ENCODE peak calls at places on chromosomes 1 and 21, in eight cellular contexts. R is ascending aorta; C is CD8-positive, alpha-beta T cell; L is thyroid gland; P is left ventricle myocardium inferior; I is pancreas; A is uterus; G is GM23248. F is an unnamed sample.

GRCh38 chr21:35284199-35284598 is 235.1 kb upstream of the RUNX1 start:
- DNase-seq in R (no peak), C (no peak), L (no peak), P (peak; percentile 35), I (no peak), A (peak; percentile 15), G (peak; percentile 7), F (peak; percentile 74)

GRCh38 chr1:197360068-197360467 is 92.0 kb downstream of the CRB1 start:
- DNase-seq in R (no peak), C (no peak), L (no peak), P (no peak), I (no peak), A (no peak), G (peak; percentile 26), F (no peak)

GRCh38 chr21:26945916-26946315 is 21.0 kb downstream of the ADAMTS5 start:
- DNase-seq in R (no peak), C (no peak), L (peak; percentile 93), P (peak; percentile 35), I (no peak), A (peak; percentile 33), G (peak; percentile 43), F (peak; percentile 66)

GRCh38 chr1:244304156-244304555 is 147.6 kb downstream of the ADSS2 start:
- DNase-seq in R (no peak), C (no peak), L (peak; percentile 12), P (no peak), I (no peak), A (no peak), G (no peak), F (peak; percentile 87)

GRCh38 chr1:22978299-22978698 is 5.6 kb upstream of the LACTBL1 start:
- DNase-seq in R (no peak), C (no peak), L (no peak), P (no peak), I (no peak), A (no peak), G (peak; percentile 37), F (no peak)

GRCh38 chr1:230124187-230125128 is 57.4 kb downstream of the GALNT2 start:
- DNase-seq in R (no peak), C (no peak), L (peak; percentile 32), P (no peak), I (no peak), A (no peak), G (no peak), F (no peak)

GRCh38 chr1:208132287-208132882 is 111.8 kb downstream of the PLXNA2 start:
- DNase-seq in R (no peak), C (peak; percentile 67), L (peak; percentile 90), P (peak; percentile 84), I (peak; percentile 91), A (peak; percentile 76), G (peak; percentile 86), F (peak; percentile 87)

GRCh38 chr1:89540406-89540970 is 15.9 kb downstream of the LRRC8B start:
- DNase-seq in R (no peak), C (no peak), L (no peak), P (no peak), I (no peak), A (no peak), G (no peak), F (no peak)

GRCh38 chr1:2345297-2346075 is 45.9 kb downstream of the MORN1 start:
- DNase-seq in R (no peak), C (no peak), L (no peak), P (no peak), I (peak; percentile 57), A (peak; percentile 11), G (no peak), F (peak; percentile 69)

GRCh38 chr1:230140221-230141001 is 73.4 kb downstream of the GALNT2 start:
- DNase-seq in R (no peak), C (no peak), L (no peak), P (no peak), I (no peak), A (peak; percentile 31), G (peak; percentile 37), F (no peak)

GRCh38 chr1:25341746-25342145 is 3.6 kb downstream of the TMEM50A start:
- DNase-seq in R (no peak), C (no peak), L (no peak), P (no peak), I (no peak), A (no peak), G (no peak), F (no peak)

GRCh38 chr1:48688102-48688760 is 88.5 kb downstream of the BEND5 start:
- DNase-seq in R (no peak), C (no peak), L (no peak), P (no peak), I (no peak), A (no peak), G (peak; percentile 30), F (no peak)

GRCh38 chr1:203408485-203409229 is 57.7 kb upstream of the FMOD start:
- DNase-seq in R (peak; percentile 78), C (no peak), L (peak; percentile 22), P (peak; percentile 76), I (peak; percentile 39), A (peak; percentile 92), G (peak; percentile 88), F (peak; percentile 92)

GRCh38 chr1:84370831-84371394 is 27.4 kb upstream of the DNASE2B start:
- DNase-seq in R (no peak), C (no peak), L (peak; percentile 75), P (no peak), I (no peak), A (no peak), G (peak; percentile 83), F (no peak)

GRCh38 chr1:223489439-223489838 is 96.2 kb downstream of the CCDC185 start:
- DNase-seq in R (no peak), C (no peak), L (no peak), P (no peak), I (no peak), A (no peak), G (no peak), F (no peak)

GRCh38 chr1:104402178-104402577 is 652.5 kb downstream of the AMY1C start:
- DNase-seq in R (no peak), C (no peak), L (no peak), P (no peak), I (no peak), A (no peak), G (no peak), F (no peak)

DNA sequence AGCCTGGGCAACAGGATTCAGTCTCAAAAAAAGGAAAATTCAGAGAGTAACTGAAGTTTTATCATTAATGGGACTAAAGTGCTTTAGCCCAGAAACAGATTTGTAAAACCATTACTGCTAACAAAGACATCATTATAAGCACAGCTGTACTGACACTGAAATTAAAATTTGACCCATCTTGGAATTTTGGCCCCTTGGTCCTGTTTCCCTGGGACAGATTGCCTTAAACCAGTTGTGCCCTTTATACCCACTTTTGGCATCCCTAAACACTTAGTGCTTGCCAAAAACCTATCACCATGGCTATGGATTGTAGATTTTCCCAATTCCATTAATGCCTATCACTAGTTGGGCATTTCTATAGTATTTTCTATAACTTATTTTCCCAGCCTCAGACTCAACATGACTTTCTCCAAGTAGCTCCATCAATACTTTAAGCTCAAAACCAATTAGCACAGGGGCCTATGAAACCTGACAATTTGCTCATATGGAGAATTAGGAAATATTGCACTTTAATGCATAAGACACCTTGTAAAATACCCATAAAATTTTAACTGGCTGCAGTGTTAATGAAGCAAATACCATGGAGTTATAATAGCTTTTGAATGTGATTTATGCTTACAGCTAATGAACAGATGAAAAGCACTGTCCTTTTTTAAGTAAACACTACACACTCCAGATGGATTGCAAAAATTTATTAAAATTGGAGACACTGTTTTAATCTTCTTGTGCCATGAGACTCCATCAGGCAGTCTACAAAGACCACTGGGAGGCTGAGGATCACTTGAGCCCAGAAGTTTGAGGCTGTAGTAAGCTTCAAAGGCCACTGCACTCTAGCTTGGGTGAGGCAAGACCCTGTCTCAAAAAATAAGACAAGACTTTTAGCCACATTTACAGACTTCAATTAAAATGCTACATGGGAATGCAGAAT is 4.3 kb downstream of the GAS5 start:
- DNase-seq in R (no peak), C (no peak), L (no peak), P (no peak), I (no peak), A (no peak), G (no peak), F (no peak)
- H3K4me3 ChIP-seq in R (no peak overlapping the region), C (no peak overlapping the region), L (no peak overlapping the region), P (no peak overlapping the region), I (no peak overlapping the region), A (no peak overlapping the region), G (no peak overlapping the region), F (no peak overlapping the region)

GRCh38 chr1:235059221-235059620 is 69.4 kb downstream of the TOMM20 start:
- DNase-seq in R (no peak), C (no peak), L (no peak), P (no peak), I (no peak), A (no peak), G (no peak), F (peak; percentile 30)
- H3K27ac ChIP-seq in R (no peak overlapping the region), C (no peak overlapping the region), L (no peak overlapping the region), P (no peak overlapping the region), I (no peak overlapping the region), A (no peak overlapping the region), G (no peak overlapping the region), F (no peak overlapping the region)

GRCh38 chr1:155969377-155969791 is 9.0 kb downstream of the ARHGEF2 start:
- DNase-seq in R (no peak), C (no peak), L (no peak), P (no peak), I (no peak), A (no peak), G (no peak), F (no peak)
- H3K4me3 ChIP-seq in R (no peak overlapping the region), C (no peak overlapping the region), L (no peak overlapping the region), P (peak overlapping the region; percentile 41), I (no peak overlapping the region), A (no peak overlapping the region), G (no peak overlapping the region), F (no peak overlapping the region)

GRCh38 chr1:160209041-160209655 is 4.0 kb downstream of the PEA15 start:
- DNase-seq in R (no peak), C (no peak), L (no peak), P (no peak), I (no peak), A (no peak), G (no peak), F (no peak)
- H3K27ac ChIP-seq in R (peak overlapping the region; percentile 98), C (no peak overlapping the region), L (peak overlapping the region; percentile 87), P (peak overlapping the region; percentile 96), I (no peak overlapping the region), A (peak overlapping the region; percentile 5), G (peak overlapping the region; percentile 93), F (no peak overlapping the region)

DNA sequence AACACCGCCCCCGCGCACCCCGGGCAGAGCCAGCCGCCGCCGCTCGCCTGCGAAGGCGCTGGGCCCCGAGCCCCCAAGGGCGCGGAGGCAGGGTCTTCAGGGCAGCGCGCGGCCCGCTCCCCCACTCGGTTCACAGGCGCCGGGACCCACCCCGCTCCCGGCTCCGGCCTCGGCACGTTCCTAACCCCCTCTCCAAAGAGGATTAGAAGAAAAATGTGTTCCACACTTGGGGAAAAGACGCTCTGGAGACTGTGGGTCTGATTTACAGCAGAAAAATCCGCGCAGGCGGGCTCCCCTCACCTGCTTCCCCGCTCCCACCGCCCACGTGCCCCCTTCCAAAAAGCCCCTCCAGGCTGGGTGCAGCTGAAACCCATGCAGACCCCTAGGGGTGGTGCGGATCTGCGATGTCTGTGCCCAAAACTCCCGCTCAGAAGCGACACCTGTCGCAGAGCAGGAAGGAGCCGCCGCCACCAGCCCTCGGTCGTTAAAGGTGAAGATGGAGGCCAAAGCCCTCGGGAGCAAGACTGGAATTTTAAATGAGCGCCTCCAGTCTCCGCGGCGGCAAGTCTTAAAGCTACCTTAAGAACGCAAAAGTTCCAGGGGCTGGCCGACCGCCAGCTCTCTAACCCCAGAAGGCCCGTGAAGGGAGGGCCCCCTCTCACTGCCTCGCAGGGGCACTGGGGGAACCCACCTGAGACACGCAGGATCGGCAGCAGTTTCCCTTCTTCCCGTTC is 624 bp upstream of the CHD5 start:
- DNase-seq in R (no peak), C (no peak), L (peak; percentile 18), P (no peak), I (peak; percentile 67), A (no peak), G (peak; percentile 30), F (peak; percentile 58)
- H3K4me3 ChIP-seq in R (peak overlapping the region; percentile 50), C (peak overlapping the region; percentile 19), L (no peak overlapping the region), P (peak overlapping the region; percentile 55), I (no peak overlapping the region), A (no peak overlapping the region), G (no peak overlapping the region), F (no peak overlapping the region)

GRCh38 chr1:201792534-201793305 is 36.2 kb upstream of the IPO9 start:
- DNase-seq in R (no peak), C (peak; percentile 61), L (peak; percentile 82), P (peak; percentile 71), I (peak; percentile 71), A (peak; percentile 79), G (peak; percentile 90), F (peak; percentile 72)
- H3K27ac ChIP-seq in R (peak overlapping the region; percentile 88), C (no peak overlapping the region), L (peak overlapping the region; percentile 56), P (peak overlapping the region; percentile 78), I (no peak overlapping the region), A (peak overlapping the region; percentile 76), G (peak overlapping the region; percentile 87), F (no peak overlapping the region)